ENCODE peak calls at places on chromosome 18, in four cellular contexts. C, S, R and J are unnamed samples. For H3K36me3, the result is how much of the 10 kb centered on the place peaks cover.

GRCh38 chr18:2971741-2972552 is 41.0 kb downstream of the LPIN2 start:
- DNase-seq in C (no peak), S (peak), R (peak), J (no peak)

GRCh38 chr18:4270988-4271387 is 184.1 kb downstream of the DLGAP1 start:
- DNase-seq in C (no peak), S (no peak), R (no peak), J (no peak)

GRCh38 chr18:59006461-59007067 is 133.1 kb upstream of the SEC11C start:
- DNase-seq in C (no peak), S (no peak), R (no peak), J (no peak)

GRCh38 chr18:4063545-4063944 is 391.6 kb downstream of the DLGAP1 start:
- DNase-seq in C (no peak), S (no peak), R (no peak), J (peak)

GRCh38 chr18:961644-962355 is 57.1 kb downstream of the ADCYAP1 start:
- DNase-seq in C (peak), S (no peak), R (no peak), J (no peak)

GRCh38 chr18:57433492-57434176 is 1.5 kb upstream of the ONECUT2 start:
- DNase-seq in C (no peak), S (no peak), R (no peak), J (no peak)

GRCh38 chr18:11808001-11808855 is 43.0 kb upstream of the CHMP1B start:
- DNase-seq in C (no peak), S (no peak), R (no peak), J (no peak)

GRCh38 chr18:709771-710170 is 2.7 kb downstream of the ENOSF1 start:
- DNase-seq in C (no peak), S (no peak), R (no peak), J (no peak)

GRCh38 chr18:41645600-41646360 is 309.3 kb upstream of the PIK3C3 start:
- DNase-seq in C (no peak), S (no peak), R (no peak), J (no peak)

GRCh38 chr18:79400091-79400590 is 4.4 kb downstream of the NFATC1 start:
- DNase-seq in C (peak), S (peak), R (peak), J (no peak)

GRCh38 chr18:23825978-23826405 is 136.7 kb downstream of the LAMA3 start:
- DNase-seq in C (no peak), S (peak), R (no peak), J (no peak)

GRCh38 chr18:34709631-34710429 is at the start of gene DTNA:
- DNase-seq in C (no peak), S (no peak), R (no peak), J (no peak)

GRCh38 chr18:28766027-28766426 is 589.1 kb upstream of the CDH2 start:
- DNase-seq in C (no peak), S (no peak), R (no peak), J (no peak)

GRCh38 chr18:75369026-75369425 is 58.5 kb downstream of the SMIM21 start:
- DNase-seq in C (no peak), S (no peak), R (no peak), J (no peak)

GRCh38 chr18:28281400-28281799 is 104.5 kb upstream of the CDH2 start:
- DNase-seq in C (no peak), S (no peak), R (no peak), J (no peak)

GRCh38 chr18:74436158-74436755 is 20.9 kb downstream of the DIPK1C start:
- DNase-seq in C (no peak), S (no peak), R (no peak), J (no peak)

GRCh38 chr18:5600376-5601071 is 56.7 kb upstream of the EPB41L3 start:
- DNase-seq in C (no peak), S (no peak), R (no peak), J (no peak)

GRCh38 chr18:43571078-43571689 is 293.9 kb upstream of the SYT4 start:
- DNase-seq in C (peak), S (no peak), R (no peak), J (no peak)

DNA sequence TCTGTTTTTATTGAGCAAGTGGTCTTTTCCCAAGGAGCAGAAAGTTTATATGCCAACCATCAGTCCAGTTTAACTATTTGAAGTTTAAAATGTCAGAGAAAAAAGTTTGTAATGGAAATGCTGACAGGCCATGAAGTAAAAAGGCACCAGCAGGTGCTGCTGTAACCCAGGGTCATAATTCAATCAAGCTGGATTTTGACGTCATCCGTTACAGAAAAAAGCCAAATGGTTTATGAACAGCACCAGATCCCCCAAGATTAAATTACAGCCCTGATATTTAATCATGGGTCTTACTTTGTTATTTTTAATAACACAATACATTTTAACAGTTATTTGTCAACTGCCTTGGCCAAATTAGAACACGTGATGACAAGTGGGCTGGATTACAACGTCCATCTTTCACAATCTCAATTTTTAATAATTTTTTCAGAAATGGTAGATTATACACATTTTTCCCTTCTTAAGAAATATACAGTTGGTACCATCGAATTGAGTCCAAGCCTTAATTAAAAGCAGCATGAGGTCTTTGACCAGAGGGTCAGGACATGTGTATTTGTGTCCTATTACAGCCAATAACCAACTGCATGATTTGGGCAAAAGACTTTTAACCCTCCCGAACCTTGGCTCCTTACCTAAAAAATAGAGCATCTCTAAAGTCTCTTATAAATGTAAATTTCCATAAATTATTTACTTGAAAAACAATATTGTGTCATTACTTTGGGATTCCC is 10.0 kb downstream of the TCF4 start:
- DNase-seq in C (no peak), S (no peak), R (no peak), J (no peak)
- H3K36me3 ChIP-seq in C (under half), S (under half), R (under half), J (under half)

DNA sequence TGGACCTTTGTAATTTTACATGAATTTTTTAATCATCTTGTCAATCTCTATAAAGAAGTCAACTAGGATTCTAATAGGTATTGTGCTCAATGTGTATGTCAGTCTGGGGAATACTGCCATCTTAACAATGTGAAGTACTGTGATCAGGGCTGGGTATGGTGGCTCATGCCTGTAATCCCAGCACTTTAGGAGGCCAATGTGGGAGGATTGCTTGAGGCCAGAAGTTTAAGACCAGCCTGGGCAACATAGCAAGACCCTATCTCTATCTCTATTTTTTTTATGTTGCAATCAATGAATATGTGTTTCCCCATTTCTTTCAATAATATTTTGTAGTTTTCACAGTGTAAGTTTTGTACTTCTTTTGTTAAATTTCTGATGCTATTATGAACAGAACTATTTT is 185.0 kb downstream of the DYM start:
- DNase-seq in C (no peak), S (no peak), R (no peak), J (no peak)
- H3K27ac ChIP-seq in C (no peak), S (no peak), R (no peak), J (no peak)

GRCh38 chr18:49483198-49483597 is 3.8 kb downstream of the C18orf32 start:
- DNase-seq in C (no peak), S (no peak), R (no peak), J (no peak)
- H3K36me3 ChIP-seq in C (under half), S (half or more), R (under half), J (under half)

DNA sequence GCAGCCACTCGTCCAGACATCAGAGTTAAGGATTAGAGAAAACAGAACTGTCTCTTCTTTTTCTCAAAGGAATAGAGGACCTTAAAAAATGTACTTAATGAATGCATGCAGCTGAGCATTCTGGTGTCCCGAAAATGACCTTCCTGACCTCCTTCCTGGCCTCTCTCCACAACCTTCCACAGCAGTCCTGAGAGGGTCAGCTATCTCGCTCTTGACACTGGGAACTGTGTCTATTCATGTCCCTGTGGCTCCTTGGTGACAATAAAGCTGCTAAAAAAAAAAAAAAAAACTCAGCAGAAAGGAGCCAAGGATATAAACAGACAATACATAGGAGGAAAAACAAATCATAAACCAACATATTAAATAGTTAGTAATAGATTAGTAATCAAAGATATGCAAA is 145.8 kb downstream of the ZBTB7C start:
- DNase-seq in C (no peak), S (no peak), R (no peak), J (no peak)
- H3K27ac ChIP-seq in C (no peak), S (no peak), R (no peak), J (no peak)

GRCh38 chr18:61855992-61856378 is 36.8 kb downstream of the RNF152 start:
- DNase-seq in C (no peak), S (no peak), R (no peak), J (no peak)
- H3K36me3 ChIP-seq in C (under half), S (under half), R (under half), J (under half)